ENCODE peak calls at places on chromosomes 11 and 22, in eight cellular contexts. P, M, F, Y, O, U, T and C are unnamed samples. For H3K4me1, the result is how much of the 10 kb centered on the place peaks cover.

GRCh38 chr11:120229451-120230424 is 10.2 kb upstream of the POU2F3 start:
- DNase-seq in U (peak), O (no peak), M (no peak), F (peak), P (no peak), Y (peak), T (no peak), C (no peak)

GRCh38 chr11:67314218-67314617 is 10.9 kb downstream of the SSH3 start:
- DNase-seq in O (no peak), P (peak), F (no peak), Y (no peak), M (no peak), U (no peak), T (no peak), C (no peak)

GRCh38 chr22:38741576-38741975 is 14.2 kb downstream of the SUN2 start:
- DNase-seq in T (no peak), O (no peak), F (no peak), M (no peak), P (no peak), Y (no peak), U (no peak), C (no peak)

GRCh38 chr11:45333506-45333971 is 47.4 kb upstream of the SYT13 start:
- DNase-seq in Y (peak), U (no peak), F (peak), P (peak), O (no peak), M (no peak), T (peak), C (peak)

GRCh38 chr11:120985718-120986569 is 38.0 kb upstream of the TBCEL start:
- DNase-seq in T (peak), U (peak), F (peak), Y (no peak), P (peak), O (peak), M (no peak), C (peak)

GRCh38 chr11:17828311-17828751 is 93.8 kb downstream of the KCNC1 start:
- DNase-seq in T (peak), M (peak), Y (no peak), F (peak), O (peak), P (peak), U (no peak), C (peak)

GRCh38 chr22:30193031-30193794 is 53.3 kb downstream of the LIF start:
- DNase-seq in Y (no peak), P (no peak), M (no peak), T (no peak), F (no peak), U (no peak), O (no peak), C (peak)

GRCh38 chr11:8004008-8004407 is 16.9 kb downstream of the EIF3F start:
- DNase-seq in F (no peak), Y (no peak), T (no peak), M (no peak), O (no peak), P (no peak), U (no peak), C (no peak)

GRCh38 chr22:24099661-24100060 is 81.6 kb upstream of the SUSD2 start:
- DNase-seq in P (peak), T (no peak), O (peak), M (no peak), F (no peak), Y (no peak), U (no peak), C (no peak)

GRCh38 chr11:128532571-128533091 is 54.7 kb downstream of the ETS1 start:
- DNase-seq in P (no peak), Y (no peak), T (no peak), M (no peak), F (no peak), U (peak), O (no peak), C (no peak)

GRCh38 chr11:125343086-125343731 is 152.9 kb downstream of the FEZ1 start:
- DNase-seq in T (no peak), O (no peak), F (no peak), U (no peak), P (no peak), M (no peak), Y (no peak), C (no peak)

GRCh38 chr11:69472766-69473519 is 8.5 kb upstream of the LINC01488 start:
- DNase-seq in Y (no peak), F (no peak), U (no peak), O (peak), T (no peak), M (no peak), P (no peak), C (no peak)

GRCh38 chr22:35310556-35311550 is 11.2 kb downstream of the TOM1 start:
- DNase-seq in M (no peak), F (peak), P (no peak), Y (no peak), O (no peak), T (peak), U (peak), C (peak)

GRCh38 chr22:38267086-38267485 is 5.7 kb downstream of the TMEM184B start:
- DNase-seq in O (no peak), U (no peak), T (no peak), F (peak), P (no peak), M (no peak), Y (no peak), C (no peak)

GRCh38 chr11:1659478-1659877 is 29.9 kb downstream of the KRTAP5-5 start:
- DNase-seq in M (no peak), P (no peak), T (no peak), O (peak), Y (peak), F (no peak), U (no peak), C (no peak)

GRCh38 chr22:32994921-32995320 is 63.3 kb downstream of the SYN3 start:
- DNase-seq in U (peak), F (no peak), O (no peak), M (no peak), P (no peak), Y (no peak), T (no peak), C (no peak)

GRCh38 chr11:114358711-114359110 is 41.6 kb downstream of the C11orf71 start:
- DNase-seq in F (peak), O (no peak), P (no peak), Y (no peak), T (no peak), U (no peak), M (no peak), C (peak)

GRCh38 chr11:8721740-8722139 is 39.1 kb downstream of the RPL27A start:
- DNase-seq in Y (no peak), P (no peak), F (peak), O (peak), U (peak), T (peak), M (no peak), C (no peak)

GRCh38 chr11:9144828-9145227 is 53.4 kb upstream of the SCUBE2 start:
- DNase-seq in O (no peak), U (no peak), F (peak), P (no peak), M (no peak), T (no peak), Y (no peak), C (no peak)

GRCh38 chr22:30777589-30777988 is 82.9 kb downstream of the OSBP2 start:
- DNase-seq in P (no peak), U (no peak), Y (no peak), M (no peak), F (no peak), T (no peak), O (peak), C (no peak)

GRCh38 chr11:121688860-121689614 is 236.3 kb upstream of the SORL1-AS1 start:
- DNase-seq in U (peak), M (no peak), O (no peak), Y (no peak), F (peak), P (no peak), T (no peak), C (no peak)

GRCh38 chr11:16402654-16403447 is 46.5 kb upstream of the SOX6 start:
- DNase-seq in U (peak), T (no peak), P (no peak), F (peak), Y (no peak), M (no peak), O (no peak), C (no peak)

GRCh38 chr22:37501610-37502341 is 15.6 kb upstream of the MFNG start:
- DNase-seq in O (peak), Y (no peak), M (peak), T (peak), P (peak), U (no peak), F (peak), C (peak)

GRCh38 chr11:1548221-1549070 is 23.6 kb downstream of the DUSP8 start:
- DNase-seq in M (peak), F (peak), T (peak), P (peak), Y (no peak), U (peak), O (peak), C (peak)

GRCh38 chr11:72813740-72814138 is 472 bp upstream of the ATG16L2 start:
- DNase-seq in F (no peak), T (peak), P (peak), M (no peak), U (peak), O (no peak), Y (peak), C (peak)

GRCh38 chr11:118620529-118621070 is 13.2 kb downstream of the PHLDB1 start:
- DNase-seq in Y (no peak), M (no peak), P (no peak), T (no peak), F (peak), O (peak), U (no peak), C (no peak)

GRCh38 chr11:102115557-102115956 is 5.3 kb downstream of the YAP1 start:
- DNase-seq in Y (no peak), O (no peak), U (peak), F (peak), M (no peak), P (no peak), T (peak), C (peak)

GRCh38 chr11:102117472-102118113 is 7.3 kb downstream of the YAP1 start:
- DNase-seq in M (no peak), O (no peak), F (peak), P (no peak), Y (no peak), U (no peak), T (no peak), C (no peak)

GRCh38 chr11:102114032-102114431 is 3.8 kb downstream of the YAP1 start:
- DNase-seq in F (no peak), T (no peak), P (no peak), Y (no peak), U (no peak), O (no peak), M (no peak), C (no peak)

GRCh38 chr11:102118937-102119336 is 8.7 kb downstream of the YAP1 start:
- DNase-seq in P (no peak), T (no peak), O (no peak), Y (no peak), F (no peak), U (peak), M (no peak), C (no peak)

DNA sequence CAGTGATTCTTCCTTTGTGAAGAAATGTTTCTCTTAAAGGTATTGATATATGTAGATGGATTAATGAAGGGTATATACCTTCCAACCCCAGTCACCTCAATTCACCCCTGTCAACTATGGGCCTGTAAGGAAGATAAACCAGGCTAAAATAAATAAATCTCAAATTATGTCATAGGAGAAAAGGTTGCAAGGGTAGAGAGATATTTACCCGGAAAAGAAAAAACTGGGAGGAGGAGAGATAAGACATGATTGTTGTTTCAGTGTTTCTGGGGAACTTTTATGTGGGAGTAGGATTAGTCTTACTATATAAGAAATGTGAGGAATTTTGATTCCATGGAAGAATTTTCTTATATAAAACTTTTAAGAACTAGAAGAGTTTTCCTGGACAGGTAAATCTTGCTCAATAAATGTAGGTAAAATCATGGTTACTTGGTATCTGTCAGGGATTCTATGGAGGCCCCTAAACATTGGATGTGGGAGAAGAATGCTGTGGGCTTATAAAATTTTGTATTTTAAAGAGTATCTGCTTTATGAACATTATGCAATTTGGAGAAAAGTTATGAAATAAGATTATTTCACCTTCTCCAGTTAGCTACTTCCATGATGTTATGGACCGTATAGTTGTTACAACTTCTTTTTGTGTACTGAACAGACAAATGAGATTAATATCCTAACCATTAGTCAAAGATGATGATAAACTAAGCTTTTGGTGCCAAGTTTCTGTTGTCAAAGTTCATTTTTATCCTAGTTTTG is 6.4 kb downstream of the YAP1 start:
- DNase-seq in T (no peak), F (peak), P (no peak), M (no peak), U (no peak), Y (no peak), O (no peak), C (no peak)
- H3K4me1 ChIP-seq in T (under half), F (under half), P (half or more), M (under half), U (half or more), Y (under half), O (under half), C (under half)

GRCh38 chr22:28711341-28711740 is 30.3 kb downstream of the CHEK2 start:
- DNase-seq in U (no peak), M (no peak), F (no peak), T (no peak), O (no peak), P (no peak), Y (no peak), C (no peak)

GRCh38 chr22:28714043-28714442 is 27.6 kb downstream of the CHEK2 start:
- DNase-seq in F (peak), M (no peak), Y (no peak), O (no peak), T (no peak), U (no peak), P (no peak), C (no peak)

GRCh38 chr22:28710112-28710888 is 30.7 kb upstream of the TTC28 start:
- DNase-seq in U (no peak), F (peak), P (no peak), O (no peak), M (no peak), Y (no peak), T (no peak), C (no peak)

GRCh38 chr22:28710889-28711285 is 30.7 kb downstream of the CHEK2 start:
- DNase-seq in P (no peak), O (no peak), M (no peak), F (peak), U (no peak), T (no peak), Y (no peak), C (no peak)

DNA sequence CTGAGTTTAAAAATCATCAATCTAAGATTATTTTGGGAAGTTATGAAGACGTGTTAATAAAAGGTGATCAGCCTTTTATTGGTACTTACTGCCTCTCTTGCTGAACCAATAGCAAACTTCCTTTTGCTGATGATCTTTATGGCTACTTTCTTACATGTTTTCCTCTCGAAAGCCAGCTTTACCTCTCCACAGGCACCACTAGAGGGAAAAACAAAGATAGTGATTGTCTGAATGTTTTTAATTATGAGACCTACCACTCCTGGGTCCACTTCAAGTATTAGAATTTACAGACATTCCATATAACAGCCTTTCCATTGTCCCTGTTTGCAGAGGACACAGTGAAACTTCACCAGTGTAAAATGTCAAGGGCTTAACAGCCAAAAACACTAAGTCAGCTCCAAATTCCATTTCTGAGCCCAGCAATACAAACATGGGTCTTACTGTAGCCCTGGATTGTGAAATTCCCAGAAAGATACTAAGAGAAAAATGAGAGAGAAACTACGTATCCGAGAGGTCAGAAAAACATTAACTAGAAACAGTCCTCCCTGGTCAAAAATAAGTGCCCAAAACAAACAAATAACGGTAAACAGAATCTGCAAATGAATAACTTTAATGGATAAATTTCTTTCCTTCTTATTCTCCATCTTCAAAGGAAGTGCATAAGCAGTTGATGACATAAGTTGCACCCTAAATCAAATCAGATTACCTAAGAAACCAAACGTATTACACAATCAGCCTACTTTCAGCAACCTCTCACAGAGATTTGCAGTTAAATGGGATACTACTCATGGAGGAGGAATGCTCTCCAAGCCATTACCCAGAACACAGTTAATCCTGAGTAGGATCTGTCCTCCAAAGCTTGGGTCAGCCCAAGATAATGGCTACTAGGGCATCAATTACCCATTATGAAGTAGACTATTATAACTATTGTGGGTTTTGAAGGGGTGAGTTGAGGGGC is 29.5 kb downstream of the CHEK2 start:
- DNase-seq in P (no peak), U (no peak), M (no peak), O (no peak), F (peak), T (no peak), Y (no peak), C (no peak)
- TF ChIP-seq CTCF in P (no peak), U (no peak), M (no peak), O (no peak), F (peak), T (no peak), Y (no peak), C (no peak)

GRCh38 chr11:19777342-19778102 is 64.9 kb downstream of the NAV2 start:
- DNase-seq in U (peak), O (no peak), Y (no peak), M (no peak), P (no peak), T (no peak), F (peak), C (peak)
- H3K4me3 ChIP-seq in U (peak), O (peak), Y (no peak), M (peak), P (peak), T (peak), F (no peak), C (peak)

GRCh38 chr11:63913866-63914830 is 2.8 kb downstream of the RCOR2 start:
- DNase-seq in T (no peak), O (no peak), F (no peak), P (no peak), U (no peak), M (no peak), Y (no peak), C (no peak)
- H3K4me1 ChIP-seq in T (under half), O (under half), F (under half), P (under half), U (half or more), M (under half), Y (under half), C (under half)

GRCh38 chr11:134862168-134862567 is 450.1 kb upstream of the B3GAT1 start:
- DNase-seq in U (no peak), P (no peak), Y (no peak), T (no peak), O (no peak), M (no peak), F (no peak), C (no peak)
- TF ChIP-seq CTCF in U (no peak), P (no peak), Y (no peak), T (no peak), O (no peak), M (no peak), F (no peak), C (no peak)